ENCODE peak calls at places on chromosomes 16 and 17, in nine cellular contexts. S is heart left ventricle, I is IMR-90, P is A549, T is transverse colon, V is gastrocnemius medialis, C is testis, F is body of pancreas, X is stomach. A is an unnamed sample.

GRCh38 chr17:2323629-2324314 is 12.5 kb downstream of the TSR1 start:
- DNase-seq in P (no peak), V (no peak), S (no peak), C (no peak), X (no peak), I (no peak), T (no peak), F (no peak), A (no peak)

GRCh38 chr16:23679274-23679985 is 741 bp downstream of the PLK1 start:
- DNase-seq in F (no peak), X (no peak), S (no peak), P (peak), T (peak), I (peak), V (no peak), C (no peak), A (peak)

GRCh38 chr17:9240659-9241370 is 219.5 kb downstream of the NTN1 start:
- DNase-seq in I (peak), X (peak), F (peak), V (peak), P (peak), T (peak), S (peak), C (peak), A (no peak)

GRCh38 chr17:66431910-66432309 is 129.5 kb downstream of the PRKCA start:
- DNase-seq in V (no peak), I (peak), F (no peak), P (peak), S (no peak), T (no peak), C (no peak), X (no peak), A (peak)

GRCh38 chr16:81842564-81843242 is 63.6 kb downstream of the PLCG2 start:
- DNase-seq in S (no peak), F (no peak), P (no peak), I (no peak), V (no peak), T (no peak), X (no peak), C (no peak), A (no peak)

GRCh38 chr17:42311240-42312034 is 23.1 kb downstream of the STAT5A start:
- DNase-seq in F (peak), X (peak), C (peak), P (no peak), S (peak), I (peak), V (peak), T (peak), A (no peak)

GRCh38 chr16:10256855-10257641 is 74.8 kb upstream of the GRIN2A start:
- DNase-seq in F (peak), I (no peak), T (peak), P (peak), V (peak), C (peak), S (no peak), X (peak), A (peak)

GRCh38 chr16:54076006-54076504 is 210.5 kb downstream of the IRX3 start:
- DNase-seq in S (no peak), V (no peak), C (no peak), P (no peak), F (no peak), T (no peak), X (no peak), I (no peak), A (no peak)

GRCh38 chr17:27282054-27282501 is 11.8 kb upstream of the WSB1 start:
- DNase-seq in V (peak), P (no peak), C (no peak), X (no peak), F (no peak), T (no peak), I (peak), S (no peak), A (no peak)

GRCh38 chr17:69344939-69345338 is 18.0 kb upstream of the ABCA5 start:
- DNase-seq in S (no peak), I (no peak), X (no peak), V (no peak), F (no peak), P (peak), T (no peak), C (no peak), A (no peak)

GRCh38 chr17:77696720-77697460 is 261.6 kb upstream of the TNRC6C start:
- DNase-seq in P (no peak), V (no peak), S (no peak), I (no peak), F (no peak), X (no peak), C (no peak), T (no peak), A (no peak)

GRCh38 chr16:10922328-10923145 is 19.7 kb downstream of the DEXI start:
- DNase-seq in I (peak), P (no peak), S (peak), F (peak), V (peak), C (peak), X (no peak), T (no peak), A (no peak)

GRCh38 chr16:66045626-66046025 is 320.9 kb upstream of the CDH5 start:
- DNase-seq in S (no peak), T (no peak), F (no peak), V (no peak), C (no peak), P (no peak), X (no peak), I (peak), A (no peak)

GRCh38 chr16:53043986-53044571 is 8.6 kb downstream of the CHD9NB start:
- DNase-seq in T (peak), X (no peak), I (no peak), V (no peak), S (no peak), C (no peak), P (peak), F (peak), A (no peak)

GRCh38 chr17:77884967-77885641 is 73.4 kb upstream of the TNRC6C start:
- DNase-seq in F (no peak), C (no peak), I (no peak), S (no peak), T (no peak), V (no peak), X (no peak), P (no peak), A (no peak)

GRCh38 chr16:21233521-21234150 is at the start of gene ANKS4B:
- DNase-seq in P (peak), T (peak), S (no peak), I (no peak), F (peak), X (peak), V (no peak), C (no peak), A (no peak)

GRCh38 chr17:80866050-80866793 is 125.4 kb upstream of the CHMP6 start:
- DNase-seq in T (peak), I (peak), V (peak), X (peak), P (peak), F (peak), S (peak), C (peak), A (peak)

GRCh38 chr17:47096343-47096742 is 92.8 kb downstream of the CDC27 start:
- DNase-seq in F (no peak), C (no peak), T (no peak), I (no peak), P (no peak), V (no peak), S (no peak), X (no peak), A (no peak)

GRCh38 chr16:17370233-17371013 is 100.3 kb downstream of the XYLT1 start:
- DNase-seq in V (no peak), P (no peak), F (no peak), I (peak), T (no peak), X (no peak), C (peak), S (no peak), A (no peak)

GRCh38 chr16:67967183-67967955 is 1.1 kb downstream of the SLC12A4 start:
- DNase-seq in I (no peak), F (no peak), S (no peak), T (no peak), P (no peak), C (no peak), V (no peak), X (no peak), A (no peak)

GRCh38 chr17:1561420-1562177 is 993 bp downstream of the PITPNA start:
- DNase-seq in S (peak), P (no peak), T (no peak), F (peak), X (no peak), V (no peak), I (no peak), C (no peak), A (no peak)

GRCh38 chr17:43368740-43369506 is 29.9 kb upstream of the ARL4D start:
- DNase-seq in P (peak), X (peak), T (peak), S (peak), V (peak), F (peak), C (peak), I (peak), A (peak)

GRCh38 chr16:88764913-88765349 is 20.1 kb downstream of the PIEZO1 start:
- DNase-seq in T (no peak), P (no peak), F (peak), X (no peak), C (no peak), I (peak), S (no peak), V (no peak), A (peak)

GRCh38 chr16:23423496-23424049 is 29.4 kb downstream of the COG7 start:
- DNase-seq in I (peak), S (peak), C (peak), T (peak), P (peak), F (peak), X (peak), V (peak), A (peak)

GRCh38 chr17:61208301-61209098 is 191.1 kb upstream of the TBX2 start:
- DNase-seq in I (peak), V (no peak), C (no peak), T (no peak), X (no peak), P (peak), F (peak), S (peak), A (no peak)

GRCh38 chr17:43312011-43312410 is 78.2 kb upstream of the RNU2-1 start:
- DNase-seq in X (no peak), T (no peak), F (no peak), S (no peak), P (no peak), V (no peak), I (no peak), C (no peak), A (no peak)

GRCh38 chr16:31537362-31537921 is 9.7 kb downstream of the AHSP start:
- DNase-seq in P (no peak), T (no peak), F (peak), I (no peak), C (peak), X (no peak), S (peak), V (no peak), A (no peak)

GRCh38 chr17:1762906-1763829 is 1.3 kb downstream of the SERPINF1 start:
- DNase-seq in C (peak), S (peak), I (peak), X (no peak), V (peak), P (peak), F (peak), T (no peak), A (no peak)

GRCh38 chr17:1730345-1731193 is 6.1 kb downstream of the WDR81 start:
- DNase-seq in V (peak), X (peak), C (peak), I (peak), S (peak), F (peak), P (no peak), T (peak), A (peak)

GRCh38 chr17:36687736-36688135 is 86.4 kb downstream of the MRM1 start:
- DNase-seq in X (no peak), F (no peak), I (no peak), V (no peak), S (no peak), P (no peak), C (no peak), T (no peak), A (no peak)

GRCh38 chr16:49048557-49048956 is 233.1 kb downstream of the CBLN1 start:
- DNase-seq in C (no peak), P (no peak), T (no peak), S (no peak), F (no peak), X (no peak), V (no peak), I (peak), A (peak)

GRCh38 chr17:17633310-17633709 is 41.8 kb upstream of the PEMT start:
- DNase-seq in F (no peak), C (no peak), X (no peak), P (no peak), T (no peak), V (no peak), S (no peak), I (no peak), A (no peak)

GRCh38 chr17:1714980-1715802 is 5.0 kb upstream of the TLCD2 start:
- DNase-seq in T (peak), V (peak), P (peak), S (peak), C (peak), X (peak), I (peak), F (peak), A (peak)

GRCh38 chr17:56725144-56725543 is 108.6 kb downstream of the C17orf67 start:
- DNase-seq in P (no peak), I (no peak), F (no peak), V (no peak), C (no peak), T (no peak), X (no peak), S (no peak), A (no peak)

GRCh38 chr17:82571855-82572254 is 52.3 kb downstream of the FOXK2 start:
- DNase-seq in F (no peak), V (no peak), T (no peak), C (no peak), I (no peak), P (no peak), S (no peak), X (no peak), A (no peak)

GRCh38 chr17:76314392-76315227 is 6.5 kb upstream of the QRICH2 start:
- DNase-seq in P (no peak), S (no peak), V (no peak), X (no peak), F (no peak), I (peak), C (no peak), T (no peak), A (no peak)

GRCh38 chr17:59365383-59365981 is 34.0 kb downstream of the YPEL2 start:
- DNase-seq in T (no peak), X (no peak), P (no peak), S (peak), I (no peak), C (peak), V (no peak), F (no peak), A (no peak)

GRCh38 chr17:44297975-44298374 is 10.4 kb upstream of the RUNDC3A start:
- DNase-seq in S (no peak), V (no peak), T (no peak), P (no peak), F (no peak), I (no peak), X (no peak), C (no peak), A (no peak)

DNA sequence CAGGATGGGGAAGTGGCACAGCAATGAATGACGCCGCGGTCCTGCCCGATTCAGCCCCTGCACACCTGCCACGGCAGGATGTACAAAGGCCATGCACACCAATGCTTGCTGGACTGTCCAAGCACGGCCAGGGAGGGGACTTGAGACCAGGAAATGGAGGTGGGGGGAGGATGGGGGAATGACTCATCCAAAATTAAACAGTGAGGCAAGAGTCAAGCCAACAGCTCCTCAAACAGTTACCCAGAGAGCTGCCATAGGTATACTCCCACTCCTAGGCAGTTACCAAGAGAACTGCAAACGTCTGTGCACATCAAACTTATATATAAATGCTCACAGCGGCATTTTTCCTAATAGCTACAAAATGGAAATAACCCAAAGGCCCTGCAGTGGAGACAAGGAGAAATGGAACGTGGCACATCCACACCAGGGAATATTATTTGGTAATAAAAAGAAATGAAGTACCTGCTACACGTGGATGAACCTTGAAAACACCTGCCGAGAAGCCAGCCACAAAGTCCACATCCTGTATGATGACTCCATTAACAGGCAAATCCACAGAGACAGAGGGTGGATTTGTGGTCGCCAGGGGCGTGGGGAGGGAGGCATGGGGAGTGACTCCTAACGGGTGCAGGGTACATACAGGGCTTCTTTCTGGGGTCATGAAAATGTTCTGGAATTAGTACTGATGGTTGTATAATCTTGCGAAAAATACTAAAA is 54.1 kb downstream of the VAC14 start:
- DNase-seq in T (peak), F (peak), S (peak), C (no peak), P (peak), X (peak), I (peak), V (peak), A (peak)
- TF ChIP-seq POLR2A in T (no peak), F (no peak), S (no peak), C (no peak), P (peak), X (no peak), I (no peak), V (peak), A (no peak)

GRCh38 chr16:3106205-3106928 is 6.0 kb upstream of the ZNF205 start:
- DNase-seq in I (peak), C (peak), S (peak), F (peak), X (peak), P (peak), V (peak), T (peak), A (peak)
- TF ChIP-seq POLR2A in I (peak), C (no peak), S (peak), F (peak), X (no peak), P (peak), V (peak), T (peak), A (peak)

DNA sequence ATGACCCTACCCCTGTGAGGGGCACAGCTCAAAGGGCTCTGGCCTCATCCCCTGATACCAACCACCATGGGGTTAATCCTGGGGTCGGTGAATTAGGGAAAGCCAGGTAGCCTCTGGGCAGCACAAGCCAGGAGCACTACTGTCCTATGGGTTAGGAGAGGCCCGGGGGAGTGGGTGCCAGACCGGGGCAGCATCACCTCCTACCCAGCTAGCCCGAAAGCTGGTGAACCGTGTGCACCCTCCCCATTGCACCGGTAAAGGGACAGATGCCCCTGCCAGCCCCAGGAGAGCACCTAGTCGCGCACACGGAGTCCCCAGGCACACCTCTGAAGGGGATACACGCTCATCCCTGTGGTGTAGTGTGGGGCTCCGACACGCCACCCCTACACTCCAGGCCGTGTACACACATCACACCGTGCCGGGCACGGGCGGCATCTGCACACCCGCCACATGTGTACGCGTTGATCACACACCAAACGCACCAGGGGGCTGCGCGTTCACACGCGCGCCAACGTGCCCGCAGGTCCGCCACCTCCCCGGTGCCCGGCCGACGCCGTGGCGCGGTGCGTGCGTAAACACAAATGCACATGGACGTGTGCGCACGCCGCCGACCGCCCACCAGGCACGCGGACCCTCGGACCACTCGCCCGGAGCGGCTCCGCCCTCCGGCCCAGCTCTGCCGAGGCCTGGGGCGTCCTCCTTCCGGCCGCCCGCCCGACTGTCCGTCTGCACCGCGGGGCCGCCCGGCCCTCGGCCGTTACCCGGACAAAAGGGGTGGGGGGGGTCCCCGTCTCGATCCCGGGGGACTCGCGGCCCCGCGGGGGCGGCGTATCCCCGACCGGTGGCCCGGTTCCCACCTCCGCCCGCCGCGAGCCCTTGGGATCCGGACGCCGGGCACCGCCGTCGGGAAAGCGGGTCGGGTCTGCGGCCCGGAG is 785 bp downstream of the UBALD1 start:
- DNase-seq in P (peak), C (no peak), V (no peak), S (no peak), I (peak), T (peak), F (peak), X (no peak), A (peak)
- TF ChIP-seq POLR2A in P (peak), C (no peak), V (no peak), S (no peak), I (no peak), T (no peak), F (peak), X (no peak), A (no peak)

GRCh38 chr16:1961651-1962067 is 2.3 kb downstream of the NDUFB10 start:
- DNase-seq in S (no peak), X (no peak), F (no peak), C (no peak), V (no peak), P (peak), T (no peak), I (no peak), A (no peak)

GRCh38 chr16:1959269-1960039 is at the start of gene NDUFB10:
- DNase-seq in V (peak), F (peak), X (peak), I (peak), T (peak), S (peak), C (peak), P (peak), A (peak)

GRCh38 chr16:1958715-1959268 is 546 bp upstream of the NDUFB10 start:
- DNase-seq in X (no peak), S (no peak), C (no peak), P (no peak), F (no peak), T (no peak), I (no peak), V (no peak), A (no peak)

GRCh38 chr16:1964046-1964505 is 550 bp downstream of the RPS2 start:
- DNase-seq in C (no peak), T (no peak), S (peak), I (no peak), F (peak), V (peak), P (peak), X (no peak), A (no peak)

GRCh38 chr16:1960665-1961630 is 1.6 kb downstream of the NDUFB10 start:
- DNase-seq in F (peak), S (no peak), C (no peak), X (no peak), P (peak), T (no peak), V (no peak), I (peak), A (no peak)
- TF ChIP-seq POLR2A in F (peak), S (no peak), C (no peak), X (no peak), P (peak), T (no peak), V (no peak), I (peak), A (peak)

A was measured in H54.